ENCODE peak calls at places on chromosomes 11 and 22, in six cellular contexts. C is GM12878, Z is H1, K is GM12891, L is HepG2, D is K562. S is an unnamed sample.
A peak's percentile ranks its signal among the peaks of the same experiment; 100 is the strongest.

GRCh38 chr11:108170191-108170590 is 48.8 kb downstream of the ACAT1 start:
- DNase-seq in K (no peak), L (no peak), Z (no peak), D (no peak), C (no peak), S (no peak)

GRCh38 chr11:72685560-72686480 is 11.6 kb upstream of the PDE2A start:
- DNase-seq in Z (no peak), K (no peak), C (no peak), D (no peak), L (no peak), S (no peak)

GRCh38 chr11:13486926-13487660 is 8.7 kb downstream of the PTH start:
- DNase-seq in Z (peak; percentile 91), C (no peak), K (no peak), D (peak; percentile 61), L (peak; percentile 73), S (no peak)

GRCh38 chr11:61791737-61792309 is 576 bp downstream of the TMEM258 start:
- DNase-seq in L (peak; percentile 83), C (no peak), D (peak; percentile 84), K (no peak), Z (no peak), S (no peak)

GRCh38 chr22:20624161-20624616 is 116.8 kb downstream of the MED15 start:
- DNase-seq in Z (no peak), C (peak; percentile 85), D (no peak), K (no peak), L (no peak), S (no peak)

GRCh38 chr11:46298699-46299424 is 21.4 kb downstream of the CREB3L1 start:
- DNase-seq in C (no peak), K (no peak), L (no peak), D (no peak), Z (no peak), S (no peak)

GRCh38 chr11:124762077-124762623 is at the start of gene ESAM:
- DNase-seq in D (peak; percentile 75), L (no peak), K (peak; percentile 84), Z (peak; percentile 64), C (no peak), S (peak; percentile 76)

GRCh38 chr11:58059011-58059358 is 28.2 kb downstream of the OR6Q1 start:
- DNase-seq in L (peak; percentile 82), Z (no peak), D (no peak), K (no peak), C (no peak), S (no peak)

GRCh38 chr11:23897453-23898289 is 599.2 kb upstream of the LUZP2 start:
- DNase-seq in C (no peak), D (no peak), L (no peak), K (no peak), Z (no peak), S (no peak)

GRCh38 chr22:45831394-45831793 is 145.6 kb downstream of the WNT7B start:
- DNase-seq in K (no peak), L (no peak), D (no peak), C (no peak), Z (no peak), S (no peak)

GRCh38 chr11:15507592-15507991 is 392.9 kb downstream of the INSC start:
- DNase-seq in C (no peak), L (no peak), D (no peak), K (no peak), Z (no peak), S (no peak)

GRCh38 chr11:114247070-114247789 is 49.0 kb upstream of the NNMT start:
- DNase-seq in C (no peak), K (no peak), D (no peak), Z (no peak), L (no peak), S (no peak)

GRCh38 chr11:73345481-73346147 is 30.6 kb upstream of the RELT start:
- DNase-seq in D (no peak), L (no peak), C (no peak), K (no peak), Z (no peak), S (no peak)

GRCh38 chr11:100687630-100688395 is 725 bp downstream of the ARHGAP42 start:
- DNase-seq in Z (peak; percentile 78), L (peak; percentile 55), C (no peak), D (peak; percentile 71), K (peak; percentile 48), S (peak; percentile 37)

GRCh38 chr22:34814260-34814659 is 251.7 kb upstream of the ISX start:
- DNase-seq in L (peak; percentile 10), Z (no peak), D (no peak), K (no peak), C (no peak), S (no peak)

GRCh38 chr22:22507743-22508273 is 734 bp downstream of the ZNF280B start:
- DNase-seq in D (no peak), L (no peak), Z (no peak), K (no peak), C (no peak), S (no peak)

GRCh38 chr22:31646186-31647019 is 15.6 kb downstream of the PISD start:
- DNase-seq in Z (no peak), L (peak; percentile 87), K (no peak), D (peak; percentile 26), C (no peak), S (no peak)

GRCh38 chr11:67436459-67437081 is 912 bp downstream of the PTPRCAP start:
- DNase-seq in Z (peak; percentile 70), D (peak; percentile 85), C (peak; percentile 75), K (peak; percentile 89), L (no peak), S (peak; percentile 91)

GRCh38 chr22:24155597-24156145 is 25.6 kb upstream of the SUSD2 start:
- DNase-seq in Z (peak; percentile 80), K (peak; percentile 72), C (no peak), D (no peak), L (peak; percentile 32), S (peak; percentile 64)

GRCh38 chr11:71384561-71384960 is 63.6 kb downstream of the DHCR7 start:
- DNase-seq in C (no peak), Z (no peak), D (no peak), K (no peak), L (no peak), S (no peak)

GRCh38 chr11:73387594-73388021 is 11.4 kb downstream of the RELT start:
- DNase-seq in C (no peak), D (no peak), K (no peak), Z (no peak), L (no peak), S (no peak)

GRCh38 chr11:86484795-86485166 is 110.1 kb downstream of the CCDC81 start:
- DNase-seq in K (no peak), Z (no peak), D (no peak), C (no peak), L (no peak), S (no peak)

GRCh38 chr11:86487670-86488069 is 113.0 kb downstream of the CCDC81 start:
- DNase-seq in C (no peak), Z (no peak), L (no peak), K (no peak), D (peak; percentile 30), S (no peak)

GRCh38 chr11:86484164-86484794 is 109.6 kb downstream of the CCDC81 start:
- DNase-seq in K (no peak), D (peak; percentile 63), L (peak; percentile 81), Z (no peak), C (no peak), S (no peak)

GRCh38 chr11:86488553-86488952 is 113.9 kb downstream of the CCDC81 start:
- DNase-seq in K (no peak), L (no peak), C (no peak), D (no peak), Z (no peak), S (no peak)

GRCh38 chr11:86486261-86487030 is 111.8 kb downstream of the CCDC81 start:
- DNase-seq in L (no peak), Z (no peak), C (no peak), D (no peak), K (no peak), S (no peak)
- TF ChIP-seq TAF1 in L (no peak), Z (no peak), C (no peak), D (no peak), K (no peak), S (no peak)

GRCh38 chr11:31509017-31509411 is 408 bp downstream of the IMMP1L start:
- DNase-seq in Z (no peak), C (no peak), D (peak; percentile 34), K (no peak), L (peak; percentile 6), S (no peak)

GRCh38 chr11:31512117-31512516 is 2.5 kb downstream of the ELP4 start:
- DNase-seq in K (no peak), L (no peak), D (peak; percentile 20), C (no peak), Z (no peak), S (no peak)

GRCh38 chr11:31509412-31510345 is at the start of the genes ELP4 and IMMP1L:
- DNase-seq in K (peak; percentile 78), L (peak; percentile 97), C (peak; percentile 90), Z (peak; percentile 91), D (peak; percentile 97), S (peak; percentile 81)
- TF ChIP-seq POLR2A in K (peak; percentile 85), L (peak; percentile 81), C (peak; percentile 97), Z (peak; percentile 71), D (peak; percentile 92), S (peak; percentile 86)

GRCh38 chr11:68550485-68550817 is 89.9 kb downstream of the PPP6R3 start:
- DNase-seq in C (no peak), D (no peak), L (no peak), Z (no peak), K (no peak), S (no peak)
- TF ChIP-seq TAF1 in C (no peak), D (no peak), L (no peak), Z (no peak), K (no peak), S (no peak)

GRCh38 chr11:36191941-36192340 is 97.3 kb downstream of the COMMD9 start:
- DNase-seq in D (no peak), L (no peak), C (no peak), K (no peak), Z (no peak), S (no peak)

GRCh38 chr11:36192723-36193619 is 96.3 kb downstream of the COMMD9 start:
- DNase-seq in L (no peak), Z (no peak), K (peak; percentile 15), D (peak; percentile 74), C (no peak), S (no peak)

GRCh38 chr11:36196476-36197099 is 92.6 kb downstream of the COMMD9 start:
- DNase-seq in L (no peak), D (no peak), K (no peak), Z (no peak), C (no peak), S (no peak)

DNA sequence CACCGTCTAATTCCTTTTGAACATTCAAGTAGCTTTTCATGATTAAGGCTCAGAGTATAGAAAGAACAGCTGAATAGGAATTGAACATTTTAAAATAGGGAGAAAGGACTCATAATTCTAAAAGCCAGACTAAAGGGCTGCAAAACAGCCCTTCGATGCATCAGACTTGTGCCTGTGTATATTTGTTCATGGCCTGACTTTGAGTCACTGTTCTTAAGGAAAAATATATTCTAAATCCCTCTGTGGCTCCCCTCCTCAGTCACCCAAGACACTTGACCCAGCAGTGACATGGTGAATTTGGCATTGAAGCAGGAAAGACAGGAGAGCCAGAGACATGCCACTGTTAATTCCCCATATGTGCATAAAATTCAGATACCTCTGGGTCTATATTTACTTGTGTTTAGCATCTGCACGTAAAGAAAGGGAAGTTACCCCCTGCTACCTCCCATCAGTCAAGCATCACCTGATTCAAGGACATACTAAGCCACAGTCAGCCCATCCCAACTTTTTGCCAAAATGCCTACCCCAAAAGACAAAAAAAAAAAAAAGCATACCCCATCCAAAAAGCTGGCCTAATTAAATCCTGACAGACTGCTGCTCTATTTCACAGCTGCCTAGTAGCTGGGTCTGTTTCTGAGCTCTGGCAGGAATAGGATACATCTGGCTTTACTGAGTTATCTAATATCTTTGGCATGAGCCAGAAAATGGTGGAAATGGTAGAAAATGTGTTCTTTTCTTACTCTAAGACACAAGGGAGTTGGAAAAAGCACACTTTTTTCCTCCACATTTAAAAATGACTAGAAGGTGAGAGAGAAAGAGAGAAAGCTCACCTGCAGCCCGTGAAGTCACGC is 93.5 kb downstream of the COMMD9 start:
- DNase-seq in C (no peak), D (no peak), L (no peak), K (no peak), Z (no peak), S (no peak)
- TF ChIP-seq POLR2A in C (no peak), D (no peak), L (no peak), K (no peak), Z (no peak), S (no peak)